ENCODE peak calls at places on chromosomes 11 and 22, in ten cellular contexts. U is activated CD4-positive, CD25-positive, alpha-beta regulatory T cell; I is activated effector memory CD4-positive, alpha-beta T cell treated with Interleukin-2 at 50 U/mL for 16 hours; O is activated CD4-positive, alpha-beta T cell treated with anti-CD3 and anti-CD28 coated beads, Interleukin-2, amount 10 ng/mL, durations not matched to agents 7 days and 5 days; Z is GM18507; S is heart right ventricle; V is kidney; T is NCI-H1048; A is COLO829; R is NCI-H1436. C is an unnamed sample.

GRCh38 chr11:17766590-17766989 is 32.0 kb downstream of the KCNC1 start:
- DNase-seq in Z (no peak), S (no peak), T (no peak), O (no peak), R (no peak), I (no peak), A (no peak), V (peak; percentile 25), U (no peak), C (no peak)

GRCh38 chr11:6604081-6604626 is 580 bp downstream of the ILK start:
- DNase-seq in Z (no peak), I (peak; percentile 42), O (peak; percentile 69), R (no peak), V (peak; percentile 82), T (no peak), A (peak; percentile 63), S (peak; percentile 61), U (peak; percentile 33), C (peak; percentile 62)

GRCh38 chr11:29623144-29623722 is 393.6 kb downstream of the KCNA4 start:
- DNase-seq in U (no peak), Z (no peak), A (no peak), T (no peak), I (no peak), S (no peak), V (no peak), O (no peak), R (no peak), C (no peak)

GRCh38 chr22:30872282-30873041 is 96.1 kb downstream of the MORC2 start:
- DNase-seq in A (peak; percentile 50), O (no peak), V (peak; percentile 65), I (no peak), R (no peak), Z (no peak), U (no peak), T (no peak), S (no peak), C (no peak)

GRCh38 chr11:115528217-115528616 is 24.0 kb upstream of the CADM1 start:
- DNase-seq in S (no peak), A (peak; percentile 16), T (no peak), Z (no peak), O (no peak), I (no peak), V (no peak), R (no peak), U (no peak), C (no peak)

GRCh38 chr11:15016200-15016599 is 44.0 kb upstream of the CALCA start:
- DNase-seq in Z (no peak), U (no peak), I (no peak), V (no peak), A (no peak), T (no peak), R (no peak), O (no peak), S (no peak), C (no peak)

GRCh38 chr22:27581241-27581640 is 220.3 kb downstream of the MN1 start:
- DNase-seq in A (no peak), O (no peak), I (no peak), S (no peak), T (no peak), R (no peak), V (no peak), Z (no peak), U (no peak), C (no peak)

GRCh38 chr11:131661137-131661536 is 290.7 kb downstream of the NTM start:
- DNase-seq in A (no peak), U (no peak), S (no peak), O (no peak), I (no peak), R (no peak), V (no peak), T (no peak), Z (no peak), C (no peak)

GRCh38 chr11:131372243-131372930 is 2.0 kb downstream of the NTM start:
- DNase-seq in S (no peak), T (no peak), R (no peak), O (no peak), U (no peak), Z (no peak), A (no peak), I (no peak), V (no peak), C (no peak)

GRCh38 chr22:31099841-31100761 is 7.3 kb downstream of the SELENOM start:
- DNase-seq in S (no peak), I (no peak), A (no peak), T (no peak), R (no peak), O (no peak), Z (no peak), U (no peak), V (no peak), C (no peak)

GRCh38 chr11:42025404-42025803 is 566.0 kb upstream of the LRRC4C start:
- DNase-seq in U (no peak), T (no peak), A (no peak), S (no peak), Z (no peak), V (no peak), R (no peak), O (no peak), I (no peak), C (no peak)

GRCh38 chr11:29507381-29507780 is 509.4 kb downstream of the KCNA4 start:
- DNase-seq in O (no peak), T (no peak), S (no peak), A (peak; percentile 59), I (no peak), Z (no peak), R (no peak), U (no peak), V (no peak), C (no peak)

GRCh38 chr11:112289588-112290461 is 29.2 kb upstream of the PLET1 start:
- DNase-seq in S (peak; percentile 78), T (peak; percentile 25), O (peak; percentile 86), Z (peak; percentile 73), U (peak; percentile 74), R (peak; percentile 72), A (peak; percentile 63), I (peak; percentile 86), V (peak; percentile 92), C (peak; percentile 51)

GRCh38 chr11:134639586-134640330 is 227.7 kb upstream of the B3GAT1 start:
- DNase-seq in I (no peak), R (peak; percentile 1), Z (no peak), V (no peak), S (no peak), A (no peak), U (no peak), O (no peak), T (no peak), C (no peak)

GRCh38 chr11:27861706-27862430 is 161.6 kb upstream of the BDNF start:
- DNase-seq in S (no peak), V (no peak), Z (no peak), T (no peak), I (no peak), U (no peak), R (no peak), O (no peak), A (no peak), C (peak; percentile 64)

GRCh38 chr11:69627551-69627950 is 13.4 kb upstream of the CCND1 start:
- DNase-seq in Z (no peak), I (no peak), O (no peak), A (no peak), R (no peak), U (no peak), S (no peak), T (no peak), V (no peak), C (no peak)

GRCh38 chr11:70078095-70078795 is at the start of gene ANO1:
- DNase-seq in R (no peak), U (no peak), I (no peak), A (no peak), T (no peak), S (peak; percentile 32), Z (no peak), V (peak; percentile 57), O (no peak), C (no peak)

GRCh38 chr11:43920598-43921419 is 21.6 kb upstream of the C11orf96 start:
- DNase-seq in V (no peak), S (peak; percentile 74), T (no peak), Z (no peak), R (peak; percentile 35), U (no peak), O (no peak), I (no peak), A (peak; percentile 93), C (peak; percentile 99)

GRCh38 chr11:15969701-15970329 is 386.5 kb downstream of the SOX6 start:
- DNase-seq in I (no peak), U (no peak), Z (no peak), R (no peak), A (peak; percentile 59), S (no peak), O (no peak), T (peak; percentile 80), V (no peak), C (peak; percentile 73)

C was measured in fibroblast of gingiva.